ENCODE peak calls at places on chromosomes 3 and 15, in five cellular contexts. One of them, this sample, is unnamed.

GRCh38 chr3:28850186-28850585 is 430.7 kb upstream of the RBMS3 start:
- DNase-seq in GM12878: no peak
- DNase-seq in HepG2: no peak
- DNase-seq in HCT116: no peak
- DNase-seq in K562: no peak
- DNase-seq in this sample: no peak

GRCh38 chr3:69433938-69434263 is 48.0 kb upstream of the FRMD4B start:
- DNase-seq in GM12878: no peak
- DNase-seq in HepG2: no peak
- DNase-seq in HCT116: no peak
- DNase-seq in K562: no peak
- DNase-seq in this sample: no peak

GRCh38 chr3:195240939-195241338 is 30.0 kb downstream of the XXYLT1 start:
- DNase-seq in GM12878: no peak
- DNase-seq in HepG2: no peak
- DNase-seq in HCT116: no peak
- DNase-seq in K562: no peak
- DNase-seq in this sample: no peak

GRCh38 chr3:87311309-87311708 is 34.9 kb upstream of the POU1F1 start:
- DNase-seq in GM12878: no peak
- DNase-seq in HepG2: no peak
- DNase-seq in HCT116: no peak
- DNase-seq in K562: no peak
- DNase-seq in this sample: no peak

GRCh38 chr3:180983136-180983535 is 6.4 kb downstream of the DNAJC19 start:
- DNase-seq in GM12878: no peak
- DNase-seq in HepG2: no peak
- DNase-seq in HCT116: no peak
- DNase-seq in K562: no peak
- DNase-seq in this sample: no peak

GRCh38 chr15:69715205-69715604 is 262.6 kb downstream of the RPLP1 start:
- DNase-seq in GM12878: no peak
- DNase-seq in HepG2: no peak
- DNase-seq in HCT116: no peak
- DNase-seq in K562: no peak
- DNase-seq in this sample: no peak

GRCh38 chr3:25589104-25589782 is 75.5 kb downstream of the TOP2B start:
- DNase-seq in GM12878: no peak
- DNase-seq in HepG2: no peak
- DNase-seq in HCT116: no peak
- DNase-seq in K562: no peak
- DNase-seq in this sample: no peak

GRCh38 chr3:106117490-106117858 is 248.7 kb upstream of the CBLB start:
- DNase-seq in GM12878: no peak
- DNase-seq in HepG2: no peak
- DNase-seq in HCT116: peak; percentile 12
- DNase-seq in K562: no peak
- DNase-seq in this sample: no peak

GRCh38 chr3:38222032-38222634 is 43.5 kb upstream of the SLC22A13 start:
- DNase-seq in GM12878: no peak
- DNase-seq in HepG2: no peak
- DNase-seq in HCT116: no peak
- DNase-seq in K562: peak; percentile 32
- DNase-seq in this sample: no peak

GRCh38 chr3:12479919-12480425 is 4.3 kb upstream of the TSEN2 start:
- DNase-seq in GM12878: no peak
- DNase-seq in HepG2: peak; percentile 66
- DNase-seq in HCT116: peak; percentile 48
- DNase-seq in K562: peak; percentile 76
- DNase-seq in this sample: peak; percentile 75

GRCh38 chr3:38003817-38004414 is 13.3 kb downstream of the VILL start:
- DNase-seq in GM12878: no peak
- DNase-seq in HepG2: no peak
- DNase-seq in HCT116: no peak
- DNase-seq in K562: no peak
- DNase-seq in this sample: no peak

GRCh38 chr3:142180761-142181362 is 31.5 kb upstream of the TFDP2 start:
- DNase-seq in GM12878: no peak
- DNase-seq in HepG2: peak; percentile 28
- DNase-seq in HCT116: peak; percentile 4
- DNase-seq in K562: peak; percentile 44
- DNase-seq in this sample: peak; percentile 58

GRCh38 chr15:34055868-34056595 is 17.0 kb upstream of the AVEN start:
- DNase-seq in GM12878: no peak
- DNase-seq in HepG2: no peak
- DNase-seq in HCT116: no peak
- DNase-seq in K562: no peak
- DNase-seq in this sample: no peak

GRCh38 chr3:62911531-62911930 is 36.3 kb upstream of the CADPS start:
- DNase-seq in GM12878: no peak
- DNase-seq in HepG2: no peak
- DNase-seq in HCT116: no peak
- DNase-seq in K562: no peak
- DNase-seq in this sample: no peak

GRCh38 chr3:46100812-46101211 is 73.5 kb upstream of the XCR1 start:
- DNase-seq in GM12878: no peak
- DNase-seq in HepG2: no peak
- DNase-seq in HCT116: no peak
- DNase-seq in K562: no peak
- DNase-seq in this sample: no peak

GRCh38 chr15:85047271-85047948 is 65.8 kb downstream of the PDE8A start:
- DNase-seq in GM12878: no peak
- DNase-seq in HepG2: peak; percentile 95
- DNase-seq in HCT116: no peak
- DNase-seq in K562: no peak
- DNase-seq in this sample: no peak

GRCh38 chr3:161969867-161970266 is 473.3 kb downstream of the OTOL1 start:
- DNase-seq in GM12878: no peak
- DNase-seq in HepG2: no peak
- DNase-seq in HCT116: no peak
- DNase-seq in K562: no peak
- DNase-seq in this sample: no peak

GRCh38 chr3:167653750-167654149 is at the start of gene WDR49:
- DNase-seq in GM12878: no peak
- DNase-seq in HepG2: no peak
- DNase-seq in HCT116: no peak
- DNase-seq in K562: no peak
- DNase-seq in this sample: no peak

GRCh38 chr3:24500806-24501205 is 6.2 kb upstream of the THRB start:
- DNase-seq in GM12878: no peak
- DNase-seq in HepG2: no peak
- DNase-seq in HCT116: no peak
- DNase-seq in K562: no peak
- DNase-seq in this sample: no peak

GRCh38 chr15:25565470-25566264 is 126.8 kb upstream of the UBE3A start:
- DNase-seq in GM12878: no peak
- DNase-seq in HepG2: no peak
- DNase-seq in HCT116: no peak
- DNase-seq in K562: no peak
- DNase-seq in this sample: no peak

GRCh38 chr3:190807719-190808375 is 54.6 kb downstream of the GMNC start:
- DNase-seq in GM12878: no peak
- DNase-seq in HepG2: peak; percentile 2
- DNase-seq in HCT116: no peak
- DNase-seq in K562: no peak
- DNase-seq in this sample: no peak

GRCh38 chr3:134377896-134378295 is 3.6 kb upstream of the AMOTL2 start:
- DNase-seq in GM12878: no peak
- DNase-seq in HepG2: no peak
- DNase-seq in HCT116: no peak
- DNase-seq in K562: no peak
- DNase-seq in this sample: no peak

GRCh38 chr3:140850210-140850955 is 91.3 kb upstream of the SLC25A36 start:
- DNase-seq in GM12878: no peak
- DNase-seq in HepG2: no peak
- DNase-seq in HCT116: no peak
- DNase-seq in K562: no peak
- DNase-seq in this sample: no peak

GRCh38 chr3:45541326-45542321 is 52.9 kb upstream of the LIMD1 start:
- DNase-seq in GM12878: no peak
- DNase-seq in HepG2: no peak
- DNase-seq in HCT116: no peak
- DNase-seq in K562: no peak
- DNase-seq in this sample: no peak

GRCh38 chr15:42100021-42100800 is 5.8 kb upstream of the PLA2G4D start:
- DNase-seq in GM12878: no peak
- DNase-seq in HepG2: no peak
- DNase-seq in HCT116: no peak
- DNase-seq in K562: no peak
- DNase-seq in this sample: no peak

GRCh38 chr15:100017140-100017539 is 283.9 kb upstream of the LYSMD4 start:
- DNase-seq in GM12878: no peak
- DNase-seq in HepG2: no peak
- DNase-seq in HCT116: no peak
- DNase-seq in K562: no peak
- DNase-seq in this sample: no peak

GRCh38 chr3:52524258-52524751 is 9.4 kb downstream of the NT5DC2 start:
- DNase-seq in GM12878: no peak
- DNase-seq in HepG2: no peak
- DNase-seq in HCT116: no peak
- DNase-seq in K562: no peak
- DNase-seq in this sample: no peak

GRCh38 chr3:149089395-149089794 is 3.1 kb upstream of the HLTF start:
- DNase-seq in GM12878: no peak
- DNase-seq in HepG2: no peak
- DNase-seq in HCT116: no peak
- DNase-seq in K562: no peak
- DNase-seq in this sample: no peak

GRCh38 chr3:159907828-159908227 is 80.8 kb upstream of the IL12A start:
- DNase-seq in GM12878: no peak
- DNase-seq in HepG2: no peak
- DNase-seq in HCT116: no peak
- DNase-seq in K562: no peak
- DNase-seq in this sample: no peak

GRCh38 chr3:145942052-145942451 is 218.9 kb downstream of the PLOD2 start:
- DNase-seq in GM12878: no peak
- DNase-seq in HepG2: no peak
- DNase-seq in HCT116: no peak
- DNase-seq in K562: no peak
- DNase-seq in this sample: no peak

GRCh38 chr3:52436500-52437106 is 8.3 kb downstream of the SEMA3G start:
- DNase-seq in GM12878: no peak
- DNase-seq in HepG2: no peak
- DNase-seq in HCT116: no peak
- DNase-seq in K562: no peak
- DNase-seq in this sample: peak; percentile 27

GRCh38 chr15:90917569-90917968 is 14.5 kb downstream of the MAN2A2 start:
- DNase-seq in GM12878: no peak
- DNase-seq in HepG2: no peak
- DNase-seq in HCT116: no peak
- DNase-seq in K562: no peak
- DNase-seq in this sample: no peak

GRCh38 chr15:95826831-95827230 is 503.7 kb upstream of the NR2F2 start:
- DNase-seq in GM12878: no peak
- DNase-seq in HepG2: no peak
- DNase-seq in HCT116: no peak
- DNase-seq in K562: no peak
- DNase-seq in this sample: no peak

GRCh38 chr15:41957021-41957897 is 15.1 kb downstream of the EHD4 start:
- DNase-seq in GM12878: peak; percentile 64
- DNase-seq in HepG2: no peak
- DNase-seq in HCT116: no peak
- DNase-seq in K562: no peak
- DNase-seq in this sample: no peak

GRCh38 chr15:71107501-71107815 is 7.8 kb upstream of the THSD4 start:
- DNase-seq in GM12878: no peak
- DNase-seq in HepG2: no peak
- DNase-seq in HCT116: no peak
- DNase-seq in K562: no peak
- DNase-seq in this sample: no peak

GRCh38 chr3:197800379-197800778 is 9.3 kb downstream of the LRCH3 start:
- DNase-seq in GM12878: no peak
- DNase-seq in HepG2: no peak
- DNase-seq in HCT116: no peak
- DNase-seq in K562: no peak
- DNase-seq in this sample: no peak

GRCh38 chr3:127104586-127104985 is 88.3 kb upstream of the PRR23E start:
- DNase-seq in GM12878: no peak
- DNase-seq in HepG2: no peak
- DNase-seq in HCT116: no peak
- DNase-seq in K562: no peak
- DNase-seq in this sample: no peak
- TF ChIP-seq ZBTB33 in GM12878: no peak
- TF ChIP-seq ZBTB33 in HepG2: no peak
- TF ChIP-seq ZBTB33 in HCT116: no peak
- TF ChIP-seq ZBTB33 in K562: no peak
- TF ChIP-seq ZBTB33 in this sample: no peak

GRCh38 chr15:58726867-58727266 is 22.6 kb downstream of the ADAM10 start:
- DNase-seq in GM12878: no peak
- DNase-seq in HepG2: no peak
- DNase-seq in HCT116: no peak
- DNase-seq in K562: no peak
- DNase-seq in this sample: no peak

GRCh38 chr15:58724471-58724870 is 25.0 kb downstream of the ADAM10 start:
- DNase-seq in GM12878: peak; percentile 71
- DNase-seq in HepG2: no peak
- DNase-seq in HCT116: no peak
- DNase-seq in K562: no peak
- DNase-seq in this sample: no peak
- TF ChIP-seq ZBTB33 in GM12878: no peak
- TF ChIP-seq ZBTB33 in HepG2: no peak
- TF ChIP-seq ZBTB33 in HCT116: no peak
- TF ChIP-seq ZBTB33 in K562: no peak
- TF ChIP-seq ZBTB33 in this sample: no peak

DNA sequence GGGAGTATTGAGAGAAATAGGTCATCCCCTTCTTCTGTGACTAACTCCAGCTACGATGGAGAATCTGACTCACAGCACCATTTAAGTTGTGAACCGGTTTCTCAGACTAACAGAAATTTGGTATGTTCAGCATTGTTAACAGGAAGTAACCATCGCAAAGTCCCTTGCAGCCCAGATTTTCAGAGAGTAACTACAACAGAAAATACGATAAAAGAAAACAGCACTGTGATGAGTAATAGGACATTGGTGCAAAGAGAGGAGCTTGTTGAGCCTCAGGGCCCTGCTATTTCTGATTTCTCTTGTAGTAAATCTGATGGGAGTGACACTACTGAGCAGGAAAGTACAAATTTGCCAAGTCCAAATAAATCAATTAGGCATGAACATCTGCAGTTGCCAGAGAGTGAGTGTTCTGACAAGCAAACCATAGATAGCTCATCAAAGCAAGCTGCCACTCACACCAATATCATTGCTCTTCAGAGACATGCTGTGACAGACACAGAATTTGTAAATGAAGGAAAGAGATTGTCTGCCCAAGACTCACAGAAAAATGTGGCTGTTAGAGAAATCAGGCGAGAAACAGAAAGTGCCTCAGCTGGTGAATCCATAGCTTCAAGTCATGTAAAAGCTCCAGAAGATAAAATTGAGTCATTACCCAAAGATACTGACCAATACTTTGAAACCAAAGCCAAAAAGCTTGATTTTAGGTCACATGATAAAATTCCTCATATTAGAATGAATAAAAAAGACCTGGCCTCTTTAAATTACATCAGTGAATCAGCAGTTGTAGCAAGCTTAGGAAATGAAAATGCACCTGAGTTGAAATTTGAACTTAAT is 50.6 kb downstream of the CRYBG3 start:
- DNase-seq in GM12878: no peak
- DNase-seq in HepG2: no peak
- DNase-seq in HCT116: no peak
- DNase-seq in K562: no peak
- DNase-seq in this sample: peak; percentile 19
- TF ChIP-seq ZBTB33 in GM12878: no peak
- TF ChIP-seq ZBTB33 in HepG2: no peak
- TF ChIP-seq ZBTB33 in HCT116: no peak
- TF ChIP-seq ZBTB33 in K562: no peak
- TF ChIP-seq ZBTB33 in this sample: no peak

GRCh38 chr15:89575656-89576416 is 567 bp downstream of the TICRR start:
- DNase-seq in GM12878: no peak
- DNase-seq in HepG2: no peak
- DNase-seq in HCT116: no peak
- DNase-seq in K562: no peak
- DNase-seq in this sample: no peak
- TF ChIP-seq ZBTB33 in GM12878: no peak
- TF ChIP-seq ZBTB33 in HepG2: no peak
- TF ChIP-seq ZBTB33 in HCT116: no peak
- TF ChIP-seq ZBTB33 in K562: no peak
- TF ChIP-seq ZBTB33 in this sample: no peak